ENCODE peak calls at places on chromosome 6, in seven cellular contexts. One of them, this sample, is unnamed.

GRCh38 chr6:16706029-16706428 is 55.2 kb downstream of the ATXN1 start:
- DNase-seq in CD8-positive, alpha-beta memory T cell: no peak
- DNase-seq in heart right ventricle: no peak
- DNase-seq in brain microvascular endothelial cell: no peak
- DNase-seq in mesendoderm: no peak
- DNase-seq in ascending aorta: no peak
- DNase-seq in psoas muscle: no peak
- DNase-seq in this sample: no peak

GRCh38 chr6:47221565-47221964 is 88.1 kb downstream of the TNFRSF21 start:
- DNase-seq in heart right ventricle: no peak
- DNase-seq in ascending aorta: no peak
- DNase-seq in mesendoderm: peak; percentile 83
- DNase-seq in psoas muscle: no peak
- DNase-seq in CD8-positive, alpha-beta memory T cell: no peak
- DNase-seq in brain microvascular endothelial cell: no peak
- DNase-seq in this sample: no peak

GRCh38 chr6:90411292-90411781 is 114.7 kb upstream of the BACH2 start:
- DNase-seq in mesendoderm: peak; percentile 82
- DNase-seq in psoas muscle: no peak
- DNase-seq in brain microvascular endothelial cell: no peak
- DNase-seq in CD8-positive, alpha-beta memory T cell: peak; percentile 21
- DNase-seq in ascending aorta: no peak
- DNase-seq in heart right ventricle: no peak
- DNase-seq in this sample: peak; percentile 26

GRCh38 chr6:33592595-33593413 is 12.7 kb upstream of the BAK1 start:
- DNase-seq in brain microvascular endothelial cell: no peak
- DNase-seq in ascending aorta: no peak
- DNase-seq in mesendoderm: peak; percentile 83
- DNase-seq in CD8-positive, alpha-beta memory T cell: no peak
- DNase-seq in heart right ventricle: no peak
- DNase-seq in psoas muscle: no peak
- DNase-seq in this sample: no peak

GRCh38 chr6:154403803-154404202 is 47.2 kb upstream of the IPCEF1 start:
- DNase-seq in CD8-positive, alpha-beta memory T cell: no peak
- DNase-seq in ascending aorta: peak; percentile 61
- DNase-seq in psoas muscle: no peak
- DNase-seq in brain microvascular endothelial cell: peak; percentile 33
- DNase-seq in mesendoderm: no peak
- DNase-seq in heart right ventricle: peak; percentile 23
- DNase-seq in this sample: peak; percentile 85

GRCh38 chr6:30612213-30612612 is 4.8 kb downstream of the PPP1R10 start:
- DNase-seq in ascending aorta: no peak
- DNase-seq in mesendoderm: no peak
- DNase-seq in heart right ventricle: no peak
- DNase-seq in brain microvascular endothelial cell: no peak
- DNase-seq in psoas muscle: no peak
- DNase-seq in CD8-positive, alpha-beta memory T cell: no peak
- DNase-seq in this sample: peak; percentile 68

GRCh38 chr6:33895296-33895695 is 91.5 kb upstream of the MLN start:
- DNase-seq in ascending aorta: no peak
- DNase-seq in psoas muscle: no peak
- DNase-seq in heart right ventricle: no peak
- DNase-seq in CD8-positive, alpha-beta memory T cell: no peak
- DNase-seq in brain microvascular endothelial cell: no peak
- DNase-seq in mesendoderm: no peak
- DNase-seq in this sample: no peak

GRCh38 chr6:57173056-57173885 is 1.1 kb downstream of the BAG2 start:
- DNase-seq in ascending aorta: no peak
- DNase-seq in psoas muscle: no peak
- DNase-seq in CD8-positive, alpha-beta memory T cell: peak; percentile 5
- DNase-seq in heart right ventricle: no peak
- DNase-seq in brain microvascular endothelial cell: no peak
- DNase-seq in mesendoderm: peak; percentile 56
- DNase-seq in this sample: peak; percentile 36

GRCh38 chr6:74891358-74891811 is 314.5 kb downstream of the COL12A1 start:
- DNase-seq in heart right ventricle: peak; percentile 8
- DNase-seq in CD8-positive, alpha-beta memory T cell: no peak
- DNase-seq in mesendoderm: no peak
- DNase-seq in psoas muscle: no peak
- DNase-seq in ascending aorta: no peak
- DNase-seq in brain microvascular endothelial cell: no peak
- DNase-seq in this sample: no peak

GRCh38 chr6:89462503-89462902 is 29.6 kb downstream of the ANKRD6 start:
- DNase-seq in mesendoderm: no peak
- DNase-seq in heart right ventricle: no peak
- DNase-seq in ascending aorta: no peak
- DNase-seq in CD8-positive, alpha-beta memory T cell: no peak
- DNase-seq in brain microvascular endothelial cell: no peak
- DNase-seq in psoas muscle: no peak
- DNase-seq in this sample: no peak

GRCh38 chr6:112571486-112571885 is 224.4 kb downstream of the RFPL4B start:
- DNase-seq in mesendoderm: no peak
- DNase-seq in ascending aorta: no peak
- DNase-seq in brain microvascular endothelial cell: no peak
- DNase-seq in heart right ventricle: peak; percentile 19
- DNase-seq in CD8-positive, alpha-beta memory T cell: no peak
- DNase-seq in psoas muscle: no peak
- DNase-seq in this sample: peak; percentile 86

GRCh38 chr6:111597687-111598086 is 8.0 kb downstream of the TRAF3IP2 start:
- DNase-seq in ascending aorta: no peak
- DNase-seq in heart right ventricle: no peak
- DNase-seq in psoas muscle: no peak
- DNase-seq in mesendoderm: no peak
- DNase-seq in CD8-positive, alpha-beta memory T cell: no peak
- DNase-seq in brain microvascular endothelial cell: no peak
- DNase-seq in this sample: no peak

GRCh38 chr6:115740907-115741306 is 319.8 kb downstream of the FRK start:
- DNase-seq in brain microvascular endothelial cell: no peak
- DNase-seq in mesendoderm: no peak
- DNase-seq in psoas muscle: no peak
- DNase-seq in ascending aorta: no peak
- DNase-seq in heart right ventricle: no peak
- DNase-seq in CD8-positive, alpha-beta memory T cell: no peak
- DNase-seq in this sample: no peak

GRCh38 chr6:140201787-140202458 is 827.5 kb upstream of the CITED2 start:
- DNase-seq in psoas muscle: no peak
- DNase-seq in brain microvascular endothelial cell: no peak
- DNase-seq in ascending aorta: no peak
- DNase-seq in mesendoderm: no peak
- DNase-seq in heart right ventricle: no peak
- DNase-seq in CD8-positive, alpha-beta memory T cell: no peak
- DNase-seq in this sample: no peak

GRCh38 chr6:41939091-41939847 is 2.3 kb downstream of the CCND3 start:
- DNase-seq in ascending aorta: peak; percentile 74
- DNase-seq in heart right ventricle: peak; percentile 35
- DNase-seq in brain microvascular endothelial cell: no peak
- DNase-seq in psoas muscle: peak; percentile 66
- DNase-seq in mesendoderm: peak; percentile 93
- DNase-seq in CD8-positive, alpha-beta memory T cell: peak; percentile 5
- DNase-seq in this sample: peak; percentile 42
- H3K4me3 ChIP-seq in ascending aorta: peak overlapping the region; percentile 84
- H3K4me3 ChIP-seq in heart right ventricle: peak overlapping the region; percentile 97
- H3K4me3 ChIP-seq in brain microvascular endothelial cell: peak overlapping the region; percentile 17
- H3K4me3 ChIP-seq in psoas muscle: peak overlapping the region; percentile 97
- H3K4me3 ChIP-seq in mesendoderm: no peak overlapping the region
- H3K4me3 ChIP-seq in CD8-positive, alpha-beta memory T cell: peak overlapping the region; percentile 84
- H3K4me3 ChIP-seq in this sample: peak overlapping the region; percentile 74

GRCh38 chr6:117467876-117468275 is 14.6 kb upstream of the DCBLD1 start:
- DNase-seq in psoas muscle: no peak
- DNase-seq in CD8-positive, alpha-beta memory T cell: no peak
- DNase-seq in brain microvascular endothelial cell: no peak
- DNase-seq in ascending aorta: no peak
- DNase-seq in heart right ventricle: no peak
- DNase-seq in mesendoderm: no peak
- DNase-seq in this sample: no peak
- H3K4me3 ChIP-seq in psoas muscle: no peak overlapping the region
- H3K4me3 ChIP-seq in CD8-positive, alpha-beta memory T cell: no peak overlapping the region
- H3K4me3 ChIP-seq in brain microvascular endothelial cell: no peak overlapping the region
- H3K4me3 ChIP-seq in ascending aorta: no peak overlapping the region
- H3K4me3 ChIP-seq in heart right ventricle: no peak overlapping the region
- H3K4me3 ChIP-seq in mesendoderm: no peak overlapping the region
- H3K4me3 ChIP-seq in this sample: no peak overlapping the region

DNA sequence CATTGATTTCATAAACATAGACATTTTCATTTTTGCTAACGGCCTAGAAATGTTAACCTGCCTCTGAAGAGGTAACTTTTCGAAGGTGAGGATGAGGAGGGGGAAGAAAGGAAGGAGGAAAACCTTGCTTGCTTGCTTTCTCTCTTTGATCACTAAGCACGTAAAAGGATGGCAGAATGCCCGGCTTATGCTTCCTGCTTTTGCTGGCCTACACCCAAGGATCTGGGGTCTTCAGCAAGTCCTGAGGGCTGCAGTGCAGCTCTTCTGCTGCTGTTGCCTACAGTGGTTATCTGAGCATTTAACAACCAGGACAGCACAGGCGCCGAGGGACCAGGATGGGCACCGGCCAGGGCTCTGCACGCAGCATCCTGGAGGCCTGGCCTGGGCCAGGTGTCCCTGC is 150.8 kb upstream of the TAB2 start:
- DNase-seq in psoas muscle: no peak
- DNase-seq in brain microvascular endothelial cell: no peak
- DNase-seq in mesendoderm: no peak
- DNase-seq in CD8-positive, alpha-beta memory T cell: no peak
- DNase-seq in ascending aorta: no peak
- DNase-seq in heart right ventricle: no peak
- DNase-seq in this sample: peak; percentile 14
- H3K4me3 ChIP-seq in psoas muscle: no peak overlapping the region
- H3K4me3 ChIP-seq in brain microvascular endothelial cell: no peak overlapping the region
- H3K4me3 ChIP-seq in mesendoderm: no peak overlapping the region
- H3K4me3 ChIP-seq in CD8-positive, alpha-beta memory T cell: no peak overlapping the region
- H3K4me3 ChIP-seq in ascending aorta: no peak overlapping the region
- H3K4me3 ChIP-seq in heart right ventricle: no peak overlapping the region
- H3K4me3 ChIP-seq in this sample: no peak overlapping the region

GRCh38 chr6:107786179-107786578 is 37.9 kb downstream of the SCML4 start:
- DNase-seq in psoas muscle: no peak
- DNase-seq in mesendoderm: no peak
- DNase-seq in ascending aorta: no peak
- DNase-seq in CD8-positive, alpha-beta memory T cell: no peak
- DNase-seq in brain microvascular endothelial cell: no peak
- DNase-seq in heart right ventricle: no peak
- DNase-seq in this sample: no peak
- H3K4me3 ChIP-seq in psoas muscle: no peak overlapping the region
- H3K4me3 ChIP-seq in mesendoderm: no peak overlapping the region
- H3K4me3 ChIP-seq in ascending aorta: no peak overlapping the region
- H3K4me3 ChIP-seq in CD8-positive, alpha-beta memory T cell: peak overlapping the region; percentile 39
- H3K4me3 ChIP-seq in brain microvascular endothelial cell: no peak overlapping the region
- H3K4me3 ChIP-seq in heart right ventricle: no peak overlapping the region
- H3K4me3 ChIP-seq in this sample: no peak overlapping the region

GRCh38 chr6:25193865-25194679 is 85.1 kb upstream of the CARMIL1 start:
- DNase-seq in psoas muscle: no peak
- DNase-seq in heart right ventricle: no peak
- DNase-seq in ascending aorta: no peak
- DNase-seq in brain microvascular endothelial cell: no peak
- DNase-seq in mesendoderm: no peak
- DNase-seq in CD8-positive, alpha-beta memory T cell: no peak
- DNase-seq in this sample: peak; percentile 14
- H3K4me3 ChIP-seq in psoas muscle: no peak overlapping the region
- H3K4me3 ChIP-seq in heart right ventricle: peak overlapping the region; percentile 3
- H3K4me3 ChIP-seq in ascending aorta: no peak overlapping the region
- H3K4me3 ChIP-seq in brain microvascular endothelial cell: no peak overlapping the region
- H3K4me3 ChIP-seq in mesendoderm: no peak overlapping the region
- H3K4me3 ChIP-seq in CD8-positive, alpha-beta memory T cell: no peak overlapping the region
- H3K4me3 ChIP-seq in this sample: no peak overlapping the region

DNA sequence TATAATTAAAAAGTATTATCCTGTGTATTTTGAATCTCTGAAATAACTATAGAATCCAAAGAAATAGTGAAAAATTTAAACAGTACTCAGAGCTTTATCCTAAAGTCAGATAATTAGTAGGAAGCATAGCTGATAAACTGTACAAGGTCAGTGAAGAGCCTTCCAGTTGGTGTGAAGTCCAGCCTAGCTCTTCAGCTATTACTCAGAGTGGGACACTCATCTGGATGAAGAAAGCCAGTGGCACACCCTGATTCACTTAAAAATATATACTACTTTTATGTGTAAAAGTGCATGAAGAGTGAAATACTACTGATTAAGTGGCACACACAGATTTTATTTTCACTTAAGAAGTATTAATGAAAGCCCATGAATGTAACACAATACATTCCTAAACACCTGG is 3.1 kb downstream of the IFNGR1 start:
- DNase-seq in ascending aorta: no peak
- DNase-seq in mesendoderm: no peak
- DNase-seq in psoas muscle: no peak
- DNase-seq in brain microvascular endothelial cell: no peak
- DNase-seq in heart right ventricle: no peak
- DNase-seq in CD8-positive, alpha-beta memory T cell: no peak
- DNase-seq in this sample: no peak
- H3K4me3 ChIP-seq in ascending aorta: peak overlapping the region; percentile 93
- H3K4me3 ChIP-seq in mesendoderm: no peak overlapping the region
- H3K4me3 ChIP-seq in psoas muscle: peak overlapping the region; percentile 93
- H3K4me3 ChIP-seq in brain microvascular endothelial cell: no peak overlapping the region
- H3K4me3 ChIP-seq in heart right ventricle: peak overlapping the region; percentile 71
- H3K4me3 ChIP-seq in CD8-positive, alpha-beta memory T cell: no peak overlapping the region
- H3K4me3 ChIP-seq in this sample: no peak overlapping the region

GRCh38 chr6:157370755-157371154 is 10.2 kb upstream of the ZDHHC14 start:
- DNase-seq in mesendoderm: no peak
- DNase-seq in brain microvascular endothelial cell: no peak
- DNase-seq in ascending aorta: no peak
- DNase-seq in CD8-positive, alpha-beta memory T cell: no peak
- DNase-seq in psoas muscle: no peak
- DNase-seq in heart right ventricle: no peak
- DNase-seq in this sample: no peak

GRCh38 chr6:157372501-157373280 is 8.3 kb upstream of the ZDHHC14 start:
- DNase-seq in mesendoderm: no peak
- DNase-seq in heart right ventricle: no peak
- DNase-seq in brain microvascular endothelial cell: no peak
- DNase-seq in ascending aorta: no peak
- DNase-seq in psoas muscle: no peak
- DNase-seq in CD8-positive, alpha-beta memory T cell: no peak
- DNase-seq in this sample: no peak

GRCh38 chr6:157376241-157376640 is 4.7 kb upstream of the ZDHHC14 start:
- DNase-seq in mesendoderm: no peak
- DNase-seq in psoas muscle: no peak
- DNase-seq in heart right ventricle: no peak
- DNase-seq in CD8-positive, alpha-beta memory T cell: no peak
- DNase-seq in ascending aorta: no peak
- DNase-seq in brain microvascular endothelial cell: no peak
- DNase-seq in this sample: no peak

GRCh38 chr6:157376706-157377230 is 4.2 kb upstream of the ZDHHC14 start:
- DNase-seq in heart right ventricle: no peak
- DNase-seq in ascending aorta: no peak
- DNase-seq in CD8-positive, alpha-beta memory T cell: no peak
- DNase-seq in brain microvascular endothelial cell: no peak
- DNase-seq in mesendoderm: no peak
- DNase-seq in psoas muscle: no peak
- DNase-seq in this sample: peak; percentile 17

GRCh38 chr6:157374889-157375443 is 6.0 kb upstream of the ZDHHC14 start:
- DNase-seq in mesendoderm: peak; percentile 27
- DNase-seq in CD8-positive, alpha-beta memory T cell: no peak
- DNase-seq in psoas muscle: no peak
- DNase-seq in heart right ventricle: no peak
- DNase-seq in brain microvascular endothelial cell: no peak
- DNase-seq in ascending aorta: no peak
- DNase-seq in this sample: no peak
- H3K4me3 ChIP-seq in mesendoderm: no peak overlapping the region
- H3K4me3 ChIP-seq in CD8-positive, alpha-beta memory T cell: no peak overlapping the region
- H3K4me3 ChIP-seq in psoas muscle: no peak overlapping the region
- H3K4me3 ChIP-seq in heart right ventricle: no peak overlapping the region
- H3K4me3 ChIP-seq in brain microvascular endothelial cell: no peak overlapping the region
- H3K4me3 ChIP-seq in ascending aorta: no peak overlapping the region
- H3K4me3 ChIP-seq in this sample: no peak overlapping the region

This sample was measured in fibroblast of lung.